ENCODE peak calls at places on chromosome 5, in seven cellular contexts. X is astrocyte of the spinal cord, M is breast epithelium, S is right atrium auricular region, K is A549, L is MCF 10A, Z is endothelial cell of umbilical vein. T is an unnamed sample.

GRCh38 chr5:41143124-41143523 is 70.2 kb downstream of the C6 start:
- DNase-seq in X (no peak), M (no peak), S (no peak), K (no peak), L (no peak), Z (no peak), T (no peak)

GRCh38 chr5:96721351-96721970 is 59.3 kb downstream of the CAST start:
- DNase-seq in X (peak; percentile 38), M (peak; percentile 34), S (no peak), K (no peak), L (peak; percentile 39), Z (no peak), T (no peak)

GRCh38 chr5:26700759-26701384 is 337.5 kb downstream of the CDH9 start:
- DNase-seq in X (peak; percentile 39), M (no peak), S (no peak), K (peak; percentile 64), L (peak; percentile 75), Z (no peak), T (no peak)

GRCh38 chr5:1199649-1200494 is 1.5 kb upstream of the SLC6A19 start:
- DNase-seq in X (no peak), M (no peak), S (no peak), K (no peak), L (no peak), Z (no peak), T (no peak)

GRCh38 chr5:17099946-17100345 is 117.5 kb upstream of the BASP1 start:
- DNase-seq in X (no peak), M (no peak), S (no peak), K (no peak), L (no peak), Z (no peak), T (no peak)

GRCh38 chr5:128494516-128494915 is 43.5 kb downstream of the FBN2 start:
- DNase-seq in X (no peak), M (no peak), S (no peak), K (peak; percentile 12), L (peak; percentile 32), Z (no peak), T (no peak)

GRCh38 chr5:39137391-39138181 is 63.4 kb upstream of the RICTOR start:
- DNase-seq in X (no peak), M (no peak), S (no peak), K (peak; percentile 74), L (peak; percentile 23), Z (no peak), T (no peak)

GRCh38 chr5:1895771-1896420 is 13.2 kb upstream of the IRX4 start:
- DNase-seq in X (no peak), M (no peak), S (no peak), K (no peak), L (no peak), Z (no peak), T (no peak)

GRCh38 chr5:163503106-163504090 is 2.0 kb upstream of the MAT2B start:
- DNase-seq in X (peak; percentile 80), M (peak; percentile 58), S (peak; percentile 79), K (peak; percentile 76), L (peak; percentile 92), Z (peak; percentile 86), T (no peak)

GRCh38 chr5:88967633-88968585 is 84.9 kb upstream of the MEF2C start:
- DNase-seq in X (no peak), M (no peak), S (no peak), K (no peak), L (no peak), Z (no peak), T (no peak)

GRCh38 chr5:143605403-143606005 is 202.0 kb upstream of the NR3C1 start:
- DNase-seq in X (no peak), M (no peak), S (no peak), K (no peak), L (no peak), Z (no peak), T (no peak)

GRCh38 chr5:102589661-102590060 is 90.9 kb upstream of the SLCO6A1 start:
- DNase-seq in X (no peak), M (no peak), S (no peak), K (no peak), L (peak; percentile 18), Z (no peak), T (no peak)

GRCh38 chr5:127564002-127564769 is 46.7 kb downstream of the PRRC1 start:
- DNase-seq in X (peak; percentile 56), M (peak; percentile 21), S (no peak), K (peak; percentile 65), L (peak; percentile 89), Z (peak; percentile 67), T (no peak)

GRCh38 chr5:42985129-42986037 is 54.7 kb downstream of the ANXA2R start:
- DNase-seq in X (peak; percentile 81), M (no peak), S (no peak), K (no peak), L (peak; percentile 66), Z (peak; percentile 82), T (no peak)

GRCh38 chr5:56176155-56176798 is 56.9 kb downstream of the ANKRD55 start:
- DNase-seq in X (no peak), M (no peak), S (no peak), K (no peak), L (no peak), Z (no peak), T (no peak)

GRCh38 chr5:133489632-133490031 is 122.7 kb downstream of the FSTL4 start:
- DNase-seq in X (no peak), M (no peak), S (no peak), K (peak; percentile 40), L (peak; percentile 44), Z (no peak), T (no peak)

GRCh38 chr5:4857761-4858160 is 282.4 kb upstream of the ADAMTS16 start:
- DNase-seq in X (no peak), M (no peak), S (no peak), K (no peak), L (peak; percentile 2), Z (no peak), T (no peak)

GRCh38 chr5:72063219-72063819 is 44.0 kb upstream of the MAP1B start:
- DNase-seq in X (peak; percentile 39), M (no peak), S (no peak), K (peak; percentile 23), L (peak; percentile 68), Z (peak; percentile 36), T (no peak)

GRCh38 chr5:2591777-2592453 is 159.6 kb downstream of the IRX2 start:
- DNase-seq in X (no peak), M (no peak), S (no peak), K (no peak), L (peak; percentile 24), Z (no peak), T (no peak)

GRCh38 chr5:135031146-135031812 is 2.7 kb downstream of the PITX1 start:
- DNase-seq in X (no peak), M (no peak), S (no peak), K (no peak), L (no peak), Z (no peak), T (no peak)

GRCh38 chr5:22852807-22853670 is at the start of gene CDH12:
- DNase-seq in X (peak; percentile 1), M (no peak), S (no peak), K (no peak), L (no peak), Z (no peak), T (no peak)

GRCh38 chr5:55037046-55037771 is 13.2 kb downstream of the GZMK start:
- DNase-seq in X (peak; percentile 5), M (no peak), S (no peak), K (peak; percentile 2), L (peak; percentile 9), Z (peak; percentile 7), T (no peak)

DNA sequence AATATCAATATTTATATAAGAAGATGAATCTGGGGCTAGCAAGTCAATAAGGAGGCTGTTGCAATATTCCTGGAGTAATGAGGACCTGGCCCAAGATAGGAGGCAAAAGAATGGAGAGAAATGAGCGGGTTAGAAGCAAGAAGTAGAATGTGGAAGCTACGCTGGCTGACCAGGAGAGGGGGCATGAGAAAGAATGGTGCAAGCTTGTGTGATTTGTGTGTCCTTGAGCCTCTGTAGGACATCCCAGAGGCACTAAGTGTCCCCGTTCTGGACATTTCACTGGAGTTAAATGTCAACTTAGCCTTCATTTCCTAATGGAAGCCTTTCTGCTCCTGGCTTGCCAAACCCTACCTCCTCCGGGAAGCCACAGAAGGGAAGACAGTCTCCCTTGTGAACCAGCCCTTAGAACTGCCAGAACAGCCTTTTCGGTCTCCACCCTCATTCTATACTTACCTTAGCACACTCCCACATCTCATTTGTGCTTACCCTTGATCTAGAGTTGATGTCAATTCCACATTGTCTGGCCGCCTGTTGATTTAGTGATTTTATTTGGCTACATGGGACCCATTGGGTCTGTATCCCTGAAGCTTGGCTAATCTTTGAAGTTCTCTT is 6.7 kb upstream of the PDE6A start:
- DNase-seq in X (no peak), M (no peak), S (no peak), K (peak; percentile 22), L (no peak), Z (no peak), T (no peak)
- TF ChIP-seq CTCF in X (no peak), M (no peak), S (no peak), K (no peak), L (no peak), Z (no peak), T (no peak)

GRCh38 chr5:149432861-149433462 is 53.9 kb upstream of the IL17B start:
- DNase-seq in X (no peak), M (no peak), S (no peak), K (no peak), L (no peak), Z (no peak), T (no peak)

GRCh38 chr5:149432377-149432776 is 53.3 kb upstream of the IL17B start:
- DNase-seq in X (no peak), M (no peak), S (no peak), K (no peak), L (no peak), Z (no peak), T (no peak)

GRCh38 chr5:149428032-149428431 is 48.9 kb upstream of the IL17B start:
- DNase-seq in X (no peak), M (no peak), S (no peak), K (no peak), L (no peak), Z (no peak), T (no peak)

GRCh38 chr5:149427374-149427773 is 48.3 kb upstream of the IL17B start:
- DNase-seq in X (no peak), M (no peak), S (no peak), K (no peak), L (no peak), Z (no peak), T (no peak)

GRCh38 chr5:149429839-149430721 is 51.0 kb upstream of the IL17B start:
- DNase-seq in X (no peak), M (peak; percentile 68), S (peak; percentile 83), K (no peak), L (no peak), Z (peak; percentile 38), T (no peak)
- TF ChIP-seq CTCF in X (peak; percentile 20), M (no peak), S (peak; percentile 50), K (no peak), L (no peak), Z (peak; percentile 19), T (no peak)

GRCh38 chr5:180116441-180117377 is 45.1 kb upstream of the RNF130 start:
- DNase-seq in X (no peak), M (no peak), S (no peak), K (peak; percentile 40), L (peak; percentile 52), Z (no peak), T (no peak)
- TF ChIP-seq CTCF in X (no peak), M (peak; percentile 25), S (no peak), K (peak; percentile 47), L (peak; percentile 63), Z (no peak), T (no peak)

DNA sequence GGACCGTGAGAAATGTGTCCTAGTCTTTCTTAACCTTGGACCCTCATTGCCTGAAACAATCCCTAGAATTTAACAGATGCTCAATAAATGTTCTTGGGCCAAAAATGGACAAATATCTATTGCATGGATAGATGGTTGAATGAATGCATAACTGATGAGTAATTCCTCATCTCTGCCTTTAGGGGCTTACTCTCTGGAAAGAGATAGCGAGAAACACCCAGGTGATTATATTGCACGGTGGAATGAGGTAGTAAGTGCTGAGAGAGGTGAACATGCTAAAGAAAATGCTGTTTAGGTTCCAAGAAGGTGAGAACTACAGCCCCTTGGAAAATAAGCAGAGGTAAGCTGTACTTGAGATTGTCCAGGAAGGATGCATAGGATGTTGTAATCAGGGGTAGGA is 426.4 kb downstream of the ARHGEF28 start:
- DNase-seq in X (no peak), M (no peak), S (no peak), K (no peak), L (no peak), Z (no peak), T (no peak)
- TF ChIP-seq CTCF in X (no peak), M (no peak), S (no peak), K (no peak), L (no peak), Z (no peak), T (no peak)

T was measured in omental fat pad.